ENCODE peak calls at places on chromosome 17, in ten cellular contexts. One of them, this sample, is unnamed.
A peak's percentile ranks its signal among the peaks of the same experiment; 100 is the strongest.

GRCh38 chr17:39988206-39988810 is 7.7 kb downstream of the PSMD3 start:
- DNase-seq in GM12878: no peak
- DNase-seq in suprapubic skin: no peak
- DNase-seq in GM12891: no peak
- DNase-seq in prostate gland: no peak
- DNase-seq in GM23338: no peak
- DNase-seq in stomach: no peak
- DNase-seq in SK-N-MC: no peak
- DNase-seq in transverse colon: no peak
- DNase-seq in HepG2: no peak
- DNase-seq in this sample: no peak

GRCh38 chr17:22462461-22462860 is 770.1 kb downstream of the KCNJ18 start:
- DNase-seq in GM12878: no peak
- DNase-seq in GM12891: no peak
- DNase-seq in HepG2: no peak
- DNase-seq in suprapubic skin: no peak
- DNase-seq in transverse colon: no peak
- DNase-seq in GM23338: no peak
- DNase-seq in SK-N-MC: no peak
- DNase-seq in stomach: no peak
- DNase-seq in prostate gland: no peak
- DNase-seq in this sample: no peak

GRCh38 chr17:40358323-40359038 is 6.1 kb downstream of the GJD3 start:
- DNase-seq in GM23338: peak; percentile 94
- DNase-seq in stomach: peak; percentile 94
- DNase-seq in prostate gland: peak; percentile 87
- DNase-seq in HepG2: peak; percentile 79
- DNase-seq in transverse colon: peak; percentile 93
- DNase-seq in SK-N-MC: peak; percentile 45
- DNase-seq in suprapubic skin: peak; percentile 92
- DNase-seq in GM12878: no peak
- DNase-seq in GM12891: peak; percentile 90
- DNase-seq in this sample: peak; percentile 46

GRCh38 chr17:16519021-16519420 is 27.0 kb upstream of the LRRC75A start:
- DNase-seq in HepG2: no peak
- DNase-seq in SK-N-MC: no peak
- DNase-seq in transverse colon: no peak
- DNase-seq in GM12878: no peak
- DNase-seq in stomach: no peak
- DNase-seq in GM12891: no peak
- DNase-seq in prostate gland: no peak
- DNase-seq in suprapubic skin: no peak
- DNase-seq in GM23338: no peak
- DNase-seq in this sample: no peak

GRCh38 chr17:42122371-42123303 is at the start of gene HSPB9:
- DNase-seq in transverse colon: peak; percentile 86
- DNase-seq in suprapubic skin: no peak
- DNase-seq in GM12891: no peak
- DNase-seq in SK-N-MC: no peak
- DNase-seq in prostate gland: peak; percentile 73
- DNase-seq in HepG2: no peak
- DNase-seq in GM23338: peak; percentile 95
- DNase-seq in stomach: peak; percentile 85
- DNase-seq in GM12878: no peak
- DNase-seq in this sample: no peak

GRCh38 chr17:21039839-21040575 is 2.8 kb downstream of the USP22 start:
- DNase-seq in stomach: no peak
- DNase-seq in GM12891: no peak
- DNase-seq in GM12878: no peak
- DNase-seq in prostate gland: no peak
- DNase-seq in suprapubic skin: no peak
- DNase-seq in HepG2: peak; percentile 70
- DNase-seq in SK-N-MC: no peak
- DNase-seq in transverse colon: no peak
- DNase-seq in GM23338: peak; percentile 67
- DNase-seq in this sample: no peak

GRCh38 chr17:5804226-5804625 is 219.9 kb upstream of the NLRP1 start:
- DNase-seq in suprapubic skin: no peak
- DNase-seq in SK-N-MC: no peak
- DNase-seq in transverse colon: no peak
- DNase-seq in HepG2: no peak
- DNase-seq in prostate gland: no peak
- DNase-seq in stomach: no peak
- DNase-seq in GM12878: no peak
- DNase-seq in GM12891: no peak
- DNase-seq in GM23338: no peak
- DNase-seq in this sample: no peak

GRCh38 chr17:69175812-69176517 is 34.3 kb upstream of the ABCA6 start:
- DNase-seq in transverse colon: no peak
- DNase-seq in prostate gland: no peak
- DNase-seq in GM23338: no peak
- DNase-seq in GM12878: no peak
- DNase-seq in SK-N-MC: no peak
- DNase-seq in GM12891: no peak
- DNase-seq in suprapubic skin: no peak
- DNase-seq in stomach: no peak
- DNase-seq in HepG2: peak; percentile 77
- DNase-seq in this sample: no peak

GRCh38 chr17:82436601-82437324 is 13.8 kb downstream of the CYBC1 start:
- DNase-seq in GM12891: no peak
- DNase-seq in GM23338: no peak
- DNase-seq in stomach: peak; percentile 53
- DNase-seq in GM12878: no peak
- DNase-seq in HepG2: no peak
- DNase-seq in suprapubic skin: no peak
- DNase-seq in SK-N-MC: no peak
- DNase-seq in transverse colon: no peak
- DNase-seq in prostate gland: no peak
- DNase-seq in this sample: no peak

GRCh38 chr17:76270770-76271668 is 5.9 kb downstream of the UBALD2 start:
- DNase-seq in suprapubic skin: no peak
- DNase-seq in GM23338: no peak
- DNase-seq in prostate gland: no peak
- DNase-seq in SK-N-MC: no peak
- DNase-seq in HepG2: no peak
- DNase-seq in transverse colon: no peak
- DNase-seq in GM12891: no peak
- DNase-seq in stomach: no peak
- DNase-seq in GM12878: no peak
- DNase-seq in this sample: no peak

GRCh38 chr17:8288336-8289102 is at the start of gene RANGRF:
- DNase-seq in GM23338: peak; percentile 98
- DNase-seq in suprapubic skin: peak; percentile 93
- DNase-seq in GM12891: peak; percentile 95
- DNase-seq in HepG2: peak; percentile 77
- DNase-seq in prostate gland: peak; percentile 86
- DNase-seq in SK-N-MC: no peak
- DNase-seq in GM12878: peak; percentile 40
- DNase-seq in transverse colon: peak; percentile 93
- DNase-seq in stomach: peak; percentile 94
- DNase-seq in this sample: no peak

GRCh38 chr17:50276588-50277356 is 2.5 kb downstream of the TMEM92 start:
- DNase-seq in stomach: no peak
- DNase-seq in GM23338: peak; percentile 45
- DNase-seq in SK-N-MC: no peak
- DNase-seq in GM12878: no peak
- DNase-seq in HepG2: peak; percentile 50
- DNase-seq in prostate gland: no peak
- DNase-seq in GM12891: no peak
- DNase-seq in suprapubic skin: no peak
- DNase-seq in transverse colon: no peak
- DNase-seq in this sample: no peak

GRCh38 chr17:60102632-60103047 is 23.9 kb upstream of the HEATR6 start:
- DNase-seq in GM23338: no peak
- DNase-seq in GM12878: no peak
- DNase-seq in transverse colon: peak; percentile 37
- DNase-seq in SK-N-MC: no peak
- DNase-seq in HepG2: no peak
- DNase-seq in suprapubic skin: no peak
- DNase-seq in stomach: no peak
- DNase-seq in prostate gland: peak; percentile 3
- DNase-seq in GM12891: no peak
- DNase-seq in this sample: no peak

GRCh38 chr17:56870163-56870651 is 36.3 kb downstream of the DGKE start:
- DNase-seq in GM12891: no peak
- DNase-seq in transverse colon: no peak
- DNase-seq in prostate gland: no peak
- DNase-seq in stomach: no peak
- DNase-seq in HepG2: peak; percentile 16
- DNase-seq in GM12878: peak; percentile 75
- DNase-seq in suprapubic skin: no peak
- DNase-seq in GM23338: no peak
- DNase-seq in SK-N-MC: no peak
- DNase-seq in this sample: no peak

GRCh38 chr17:64781013-64781392 is 118.9 kb upstream of the SMURF2 start:
- DNase-seq in transverse colon: no peak
- DNase-seq in suprapubic skin: no peak
- DNase-seq in GM23338: peak; percentile 26
- DNase-seq in HepG2: no peak
- DNase-seq in SK-N-MC: no peak
- DNase-seq in prostate gland: no peak
- DNase-seq in GM12891: no peak
- DNase-seq in GM12878: no peak
- DNase-seq in stomach: no peak
- DNase-seq in this sample: no peak

GRCh38 chr17:81423698-81424071 is 28.4 kb downstream of the BAHCC1 start:
- DNase-seq in SK-N-MC: no peak
- DNase-seq in transverse colon: no peak
- DNase-seq in GM12891: no peak
- DNase-seq in suprapubic skin: no peak
- DNase-seq in HepG2: no peak
- DNase-seq in stomach: no peak
- DNase-seq in GM12878: no peak
- DNase-seq in prostate gland: no peak
- DNase-seq in GM23338: no peak
- DNase-seq in this sample: no peak

GRCh38 chr17:71068351-71068750 is 899.0 kb downstream of the KCNJ2 start:
- DNase-seq in SK-N-MC: no peak
- DNase-seq in prostate gland: no peak
- DNase-seq in GM12878: no peak
- DNase-seq in GM23338: no peak
- DNase-seq in transverse colon: no peak
- DNase-seq in stomach: no peak
- DNase-seq in suprapubic skin: no peak
- DNase-seq in GM12891: no peak
- DNase-seq in HepG2: no peak
- DNase-seq in this sample: no peak

GRCh38 chr17:71071041-71071440 is 901.7 kb downstream of the KCNJ2 start:
- DNase-seq in transverse colon: no peak
- DNase-seq in prostate gland: no peak
- DNase-seq in suprapubic skin: no peak
- DNase-seq in GM23338: no peak
- DNase-seq in HepG2: no peak
- DNase-seq in GM12878: no peak
- DNase-seq in SK-N-MC: no peak
- DNase-seq in GM12891: no peak
- DNase-seq in stomach: no peak
- DNase-seq in this sample: no peak

DNA sequence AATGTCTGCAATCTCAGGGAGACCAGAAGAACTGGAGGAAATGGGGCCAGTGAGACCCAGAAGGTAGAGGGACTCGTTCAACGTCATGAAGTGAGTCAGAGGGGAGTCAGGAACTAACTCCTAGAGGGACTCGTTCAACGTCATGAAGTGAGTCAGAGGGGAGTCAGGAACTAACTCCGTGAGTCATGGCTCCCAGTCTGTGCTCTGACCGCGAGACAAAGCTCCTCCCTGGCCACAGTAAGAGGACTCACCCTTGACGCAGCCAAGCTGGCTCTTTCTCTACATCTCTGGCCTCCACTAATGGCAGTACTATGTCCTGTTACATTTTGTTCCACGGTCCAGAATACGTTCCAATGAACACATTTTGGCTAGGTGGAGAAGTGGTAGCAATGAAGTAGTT is 902.5 kb downstream of the KCNJ2 start:
- DNase-seq in prostate gland: no peak
- DNase-seq in transverse colon: no peak
- DNase-seq in suprapubic skin: no peak
- DNase-seq in GM12878: no peak
- DNase-seq in stomach: no peak
- DNase-seq in GM23338: no peak
- DNase-seq in SK-N-MC: no peak
- DNase-seq in HepG2: peak; percentile 11
- DNase-seq in GM12891: no peak
- DNase-seq in this sample: peak; percentile 55
- TF ChIP-seq POLR2AphosphoS5 in prostate gland: no peak
- TF ChIP-seq POLR2AphosphoS5 in transverse colon: no peak
- TF ChIP-seq POLR2AphosphoS5 in suprapubic skin: no peak
- TF ChIP-seq POLR2AphosphoS5 in GM12878: no peak
- TF ChIP-seq POLR2AphosphoS5 in stomach: no peak
- TF ChIP-seq POLR2AphosphoS5 in GM23338: no peak
- TF ChIP-seq POLR2AphosphoS5 in SK-N-MC: no peak
- TF ChIP-seq POLR2AphosphoS5 in HepG2: no peak
- TF ChIP-seq POLR2AphosphoS5 in GM12891: no peak
- TF ChIP-seq POLR2AphosphoS5 in this sample: no peak

DNA sequence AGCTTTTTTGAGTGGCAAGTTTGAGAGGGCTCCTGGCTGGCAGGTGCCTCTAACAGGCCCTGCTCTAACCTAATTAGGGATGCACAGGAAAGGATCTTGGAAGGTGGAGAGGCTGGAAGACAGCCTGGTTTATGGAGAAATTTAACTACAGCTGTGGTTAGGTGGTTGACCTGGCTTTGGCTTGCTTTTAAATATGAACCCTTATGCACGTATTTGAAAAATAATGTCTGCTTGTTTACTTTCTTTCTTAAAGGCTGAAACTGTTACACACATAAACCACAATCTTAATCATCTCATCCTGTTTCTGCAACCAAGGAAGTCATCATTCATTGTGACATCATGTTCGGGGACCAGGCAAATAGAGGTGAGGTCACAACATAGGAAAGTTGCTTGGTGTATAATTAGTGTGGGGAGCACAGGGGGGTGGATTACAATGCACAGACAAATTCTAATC is 23.1 kb upstream of the DHRS13 start:
- DNase-seq in suprapubic skin: no peak
- DNase-seq in SK-N-MC: no peak
- DNase-seq in transverse colon: no peak
- DNase-seq in GM12891: no peak
- DNase-seq in HepG2: no peak
- DNase-seq in prostate gland: no peak
- DNase-seq in GM23338: no peak
- DNase-seq in stomach: no peak
- DNase-seq in GM12878: peak; percentile 47
- DNase-seq in this sample: peak; percentile 65
- TF ChIP-seq POLR2AphosphoS5 in suprapubic skin: no peak
- TF ChIP-seq POLR2AphosphoS5 in SK-N-MC: no peak
- TF ChIP-seq POLR2AphosphoS5 in transverse colon: no peak
- TF ChIP-seq POLR2AphosphoS5 in GM12891: no peak
- TF ChIP-seq POLR2AphosphoS5 in HepG2: no peak
- TF ChIP-seq POLR2AphosphoS5 in prostate gland: peak; percentile 70
- TF ChIP-seq POLR2AphosphoS5 in GM23338: no peak
- TF ChIP-seq POLR2AphosphoS5 in stomach: no peak
- TF ChIP-seq POLR2AphosphoS5 in GM12878: no peak
- TF ChIP-seq POLR2AphosphoS5 in this sample: no peak

GRCh38 chr17:46772013-46772878 is 46.2 kb downstream of the WNT3 start:
- DNase-seq in GM12891: no peak
- DNase-seq in GM12878: no peak
- DNase-seq in HepG2: peak; percentile 57
- DNase-seq in SK-N-MC: no peak
- DNase-seq in GM23338: peak; percentile 95
- DNase-seq in suprapubic skin: peak; percentile 66
- DNase-seq in stomach: peak; percentile 41
- DNase-seq in transverse colon: peak; percentile 59
- DNase-seq in prostate gland: no peak
- DNase-seq in this sample: no peak
- TF ChIP-seq POLR2AphosphoS5 in GM12891: no peak
- TF ChIP-seq POLR2AphosphoS5 in GM12878: no peak
- TF ChIP-seq POLR2AphosphoS5 in HepG2: peak; percentile 60
- TF ChIP-seq POLR2AphosphoS5 in SK-N-MC: no peak
- TF ChIP-seq POLR2AphosphoS5 in GM23338: no peak
- TF ChIP-seq POLR2AphosphoS5 in suprapubic skin: no peak
- TF ChIP-seq POLR2AphosphoS5 in stomach: no peak
- TF ChIP-seq POLR2AphosphoS5 in transverse colon: no peak
- TF ChIP-seq POLR2AphosphoS5 in prostate gland: peak; percentile 19
- TF ChIP-seq POLR2AphosphoS5 in this sample: no peak

GRCh38 chr17:44219636-44220210 is at the start of gene UBTF:
- DNase-seq in stomach: peak; percentile 62
- DNase-seq in prostate gland: peak; percentile 59
- DNase-seq in GM12878: no peak
- DNase-seq in GM12891: no peak
- DNase-seq in HepG2: peak; percentile 51
- DNase-seq in suprapubic skin: peak; percentile 73
- DNase-seq in SK-N-MC: no peak
- DNase-seq in transverse colon: peak; percentile 63
- DNase-seq in GM23338: peak; percentile 75
- DNase-seq in this sample: no peak
- TF ChIP-seq POLR2AphosphoS5 in stomach: no peak
- TF ChIP-seq POLR2AphosphoS5 in prostate gland: no peak
- TF ChIP-seq POLR2AphosphoS5 in GM12878: no peak
- TF ChIP-seq POLR2AphosphoS5 in GM12891: no peak
- TF ChIP-seq POLR2AphosphoS5 in HepG2: no peak
- TF ChIP-seq POLR2AphosphoS5 in suprapubic skin: no peak
- TF ChIP-seq POLR2AphosphoS5 in SK-N-MC: peak; percentile 2
- TF ChIP-seq POLR2AphosphoS5 in transverse colon: no peak
- TF ChIP-seq POLR2AphosphoS5 in GM23338: peak; percentile 37
- TF ChIP-seq POLR2AphosphoS5 in this sample: no peak

This sample was measured in Panc1.